ENCODE peak calls at places on chromosomes 1 and 21, in six cellular contexts. One of them, this sample, is unnamed. For H3K9me3 and H3K36me3, the result is how much of the 10 kb centered on the place peaks cover.

GRCh38 chr1:15696956-15697521 is 12.9 kb downstream of the PLEKHM2 start:
- DNase-seq in A673: no peak
- DNase-seq in sigmoid colon: no peak
- DNase-seq in tibial artery: no peak
- DNase-seq in astrocyte: no peak
- DNase-seq in body of pancreas: peak
- DNase-seq in this sample: no peak

GRCh38 chr1:89598450-89599331 is 34.2 kb upstream of the LRRC8C start:
- DNase-seq in body of pancreas: no peak
- DNase-seq in astrocyte: no peak
- DNase-seq in tibial artery: no peak
- DNase-seq in A673: peak
- DNase-seq in sigmoid colon: no peak
- DNase-seq in this sample: no peak

GRCh38 chr1:67371681-67372080 is 58.5 kb downstream of the SERBP1 start:
- DNase-seq in body of pancreas: no peak
- DNase-seq in sigmoid colon: no peak
- DNase-seq in astrocyte: peak
- DNase-seq in A673: no peak
- DNase-seq in tibial artery: no peak
- DNase-seq in this sample: no peak

GRCh38 chr1:241079018-241079417 is 278.0 kb downstream of the RGS7 start:
- DNase-seq in astrocyte: no peak
- DNase-seq in tibial artery: no peak
- DNase-seq in sigmoid colon: no peak
- DNase-seq in body of pancreas: no peak
- DNase-seq in A673: no peak
- DNase-seq in this sample: no peak

GRCh38 chr1:100971021-100971420 is 54.6 kb downstream of the DPH5 start:
- DNase-seq in body of pancreas: no peak
- DNase-seq in astrocyte: no peak
- DNase-seq in tibial artery: no peak
- DNase-seq in A673: no peak
- DNase-seq in sigmoid colon: no peak
- DNase-seq in this sample: no peak

GRCh38 chr1:61120307-61120840 is 38.0 kb downstream of the NFIA start:
- DNase-seq in sigmoid colon: no peak
- DNase-seq in body of pancreas: no peak
- DNase-seq in A673: no peak
- DNase-seq in tibial artery: no peak
- DNase-seq in astrocyte: no peak
- DNase-seq in this sample: no peak

GRCh38 chr1:173856903-173857302 is 10.9 kb downstream of the GAS5 start:
- DNase-seq in A673: no peak
- DNase-seq in body of pancreas: no peak
- DNase-seq in astrocyte: no peak
- DNase-seq in sigmoid colon: no peak
- DNase-seq in tibial artery: no peak
- DNase-seq in this sample: no peak

GRCh38 chr21:44292812-44293195 is 7.0 kb upstream of the PFKL start:
- DNase-seq in A673: no peak
- DNase-seq in tibial artery: no peak
- DNase-seq in astrocyte: no peak
- DNase-seq in sigmoid colon: no peak
- DNase-seq in body of pancreas: no peak
- DNase-seq in this sample: no peak

GRCh38 chr1:167342846-167343245 is 122.2 kb downstream of the POU2F1 start:
- DNase-seq in tibial artery: no peak
- DNase-seq in A673: no peak
- DNase-seq in body of pancreas: no peak
- DNase-seq in astrocyte: no peak
- DNase-seq in sigmoid colon: no peak
- DNase-seq in this sample: no peak

DNA sequence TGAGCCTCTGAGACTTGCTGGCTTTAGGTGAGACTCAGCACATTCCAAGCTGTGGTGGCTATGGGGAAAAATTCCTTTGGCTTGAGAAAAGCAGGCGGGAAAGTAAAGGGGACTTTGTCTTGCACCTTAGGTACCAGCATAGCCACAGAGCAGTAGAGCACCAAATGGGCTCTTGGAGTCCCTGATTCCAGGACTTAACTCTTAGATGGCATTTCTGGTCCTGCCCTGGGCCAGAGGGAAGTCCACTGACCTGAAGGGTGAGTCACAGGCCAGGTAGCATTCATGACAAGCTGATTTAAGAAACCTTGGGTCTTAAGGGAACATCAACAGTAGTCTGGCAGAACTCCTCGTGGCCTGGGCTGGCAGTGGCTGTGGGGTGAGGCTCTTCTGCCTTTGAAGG is 344.7 kb downstream of the DUSP10 start:
- DNase-seq in A673: no peak
- DNase-seq in sigmoid colon: no peak
- DNase-seq in tibial artery: no peak
- DNase-seq in astrocyte: no peak
- DNase-seq in body of pancreas: no peak
- DNase-seq in this sample: no peak
- H3K9me3 ChIP-seq in A673: under half
- H3K9me3 ChIP-seq in sigmoid colon: under half
- H3K9me3 ChIP-seq in tibial artery: under half
- H3K9me3 ChIP-seq in astrocyte: under half
- H3K9me3 ChIP-seq in body of pancreas: under half
- H3K9me3 ChIP-seq in this sample: under half

GRCh38 chr1:226880372-226881287 is 10.2 kb downstream of the PSEN2 start:
- DNase-seq in tibial artery: peak
- DNase-seq in astrocyte: no peak
- DNase-seq in body of pancreas: no peak
- DNase-seq in A673: no peak
- DNase-seq in sigmoid colon: no peak
- DNase-seq in this sample: no peak
- H3K36me3 ChIP-seq in tibial artery: half or more
- H3K36me3 ChIP-seq in astrocyte: under half
- H3K36me3 ChIP-seq in body of pancreas: under half
- H3K36me3 ChIP-seq in A673: under half
- H3K36me3 ChIP-seq in sigmoid colon: under half
- H3K36me3 ChIP-seq in this sample: under half

GRCh38 chr1:118370861-118371260 is 185.8 kb upstream of the SPAG17 start:
- DNase-seq in astrocyte: no peak
- DNase-seq in sigmoid colon: no peak
- DNase-seq in A673: no peak
- DNase-seq in tibial artery: no peak
- DNase-seq in body of pancreas: no peak
- DNase-seq in this sample: no peak
- H3K9me3 ChIP-seq in astrocyte: under half
- H3K9me3 ChIP-seq in sigmoid colon: under half
- H3K9me3 ChIP-seq in A673: under half
- H3K9me3 ChIP-seq in tibial artery: under half
- H3K9me3 ChIP-seq in body of pancreas: under half
- H3K9me3 ChIP-seq in this sample: under half

GRCh38 chr1:211024901-211025300 is 109.0 kb downstream of the KCNH1 start:
- DNase-seq in tibial artery: no peak
- DNase-seq in body of pancreas: no peak
- DNase-seq in sigmoid colon: no peak
- DNase-seq in A673: no peak
- DNase-seq in astrocyte: no peak
- DNase-seq in this sample: no peak

GRCh38 chr1:211017066-211017691 is 116.8 kb downstream of the KCNH1 start:
- DNase-seq in astrocyte: peak
- DNase-seq in sigmoid colon: no peak
- DNase-seq in A673: no peak
- DNase-seq in body of pancreas: no peak
- DNase-seq in tibial artery: no peak
- DNase-seq in this sample: no peak

GRCh38 chr1:211013346-211014240 is 120.4 kb downstream of the KCNH1 start:
- DNase-seq in A673: no peak
- DNase-seq in tibial artery: no peak
- DNase-seq in body of pancreas: no peak
- DNase-seq in sigmoid colon: no peak
- DNase-seq in astrocyte: no peak
- DNase-seq in this sample: peak

GRCh38 chr1:211018690-211019089 is 115.3 kb downstream of the KCNH1 start:
- DNase-seq in astrocyte: no peak
- DNase-seq in sigmoid colon: no peak
- DNase-seq in body of pancreas: no peak
- DNase-seq in A673: no peak
- DNase-seq in tibial artery: no peak
- DNase-seq in this sample: no peak

GRCh38 chr1:211019266-211019665 is 114.7 kb downstream of the KCNH1 start:
- DNase-seq in body of pancreas: no peak
- DNase-seq in sigmoid colon: no peak
- DNase-seq in tibial artery: no peak
- DNase-seq in A673: no peak
- DNase-seq in astrocyte: no peak
- DNase-seq in this sample: no peak
- H3K36me3 ChIP-seq in body of pancreas: under half
- H3K36me3 ChIP-seq in sigmoid colon: under half
- H3K36me3 ChIP-seq in tibial artery: under half
- H3K36me3 ChIP-seq in A673: under half
- H3K36me3 ChIP-seq in astrocyte: under half
- H3K36me3 ChIP-seq in this sample: under half

GRCh38 chr21:27168084-27168483 is 201.2 kb upstream of the ADAMTS5 start:
- DNase-seq in tibial artery: no peak
- DNase-seq in A673: no peak
- DNase-seq in astrocyte: no peak
- DNase-seq in body of pancreas: no peak
- DNase-seq in sigmoid colon: no peak
- DNase-seq in this sample: no peak

GRCh38 chr21:27173052-27173451 is 206.2 kb upstream of the ADAMTS5 start:
- DNase-seq in sigmoid colon: no peak
- DNase-seq in A673: no peak
- DNase-seq in body of pancreas: no peak
- DNase-seq in tibial artery: no peak
- DNase-seq in astrocyte: no peak
- DNase-seq in this sample: no peak

DNA sequence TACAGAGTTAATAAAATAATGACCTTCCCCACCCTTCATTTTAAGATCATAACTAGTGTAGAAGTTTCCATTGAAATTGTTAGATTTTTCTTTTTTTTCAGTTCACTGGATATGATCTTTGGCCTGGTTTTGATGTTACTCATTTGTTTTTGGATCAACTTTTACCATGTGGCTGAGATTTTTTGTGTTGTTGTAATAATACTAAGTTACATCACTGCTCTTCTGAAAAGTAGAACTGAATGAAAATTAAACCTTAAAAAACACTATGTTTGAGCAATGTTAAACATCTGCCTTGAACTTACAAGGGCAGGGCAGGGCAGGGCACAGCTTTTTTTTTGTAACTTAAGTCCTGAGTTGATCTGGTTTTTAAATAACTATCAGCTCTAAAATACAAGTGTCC is 204.8 kb upstream of the ADAMTS5 start:
- DNase-seq in body of pancreas: no peak
- DNase-seq in sigmoid colon: no peak
- DNase-seq in A673: no peak
- DNase-seq in tibial artery: no peak
- DNase-seq in astrocyte: no peak
- DNase-seq in this sample: no peak
- H3K9me3 ChIP-seq in body of pancreas: under half
- H3K9me3 ChIP-seq in sigmoid colon: under half
- H3K9me3 ChIP-seq in A673: under half
- H3K9me3 ChIP-seq in tibial artery: under half
- H3K9me3 ChIP-seq in astrocyte: under half
- H3K9me3 ChIP-seq in this sample: under half

GRCh38 chr1:158716335-158716734 is 4.2 kb downstream of the OR6K3 start:
- DNase-seq in body of pancreas: no peak
- DNase-seq in A673: no peak
- DNase-seq in tibial artery: no peak
- DNase-seq in sigmoid colon: no peak
- DNase-seq in astrocyte: no peak
- DNase-seq in this sample: no peak

GRCh38 chr1:158719664-158720063 is 856 bp downstream of the OR6K3 start:
- DNase-seq in tibial artery: no peak
- DNase-seq in A673: no peak
- DNase-seq in sigmoid colon: no peak
- DNase-seq in body of pancreas: no peak
- DNase-seq in astrocyte: no peak
- DNase-seq in this sample: no peak

GRCh38 chr1:158711098-158711497 is 9.4 kb downstream of the OR6K3 start:
- DNase-seq in astrocyte: no peak
- DNase-seq in sigmoid colon: no peak
- DNase-seq in A673: no peak
- DNase-seq in body of pancreas: no peak
- DNase-seq in tibial artery: no peak
- DNase-seq in this sample: no peak

GRCh38 chr1:158717344-158717743 is 3.2 kb downstream of the OR6K3 start:
- DNase-seq in body of pancreas: no peak
- DNase-seq in sigmoid colon: no peak
- DNase-seq in tibial artery: no peak
- DNase-seq in astrocyte: no peak
- DNase-seq in A673: no peak
- DNase-seq in this sample: no peak

GRCh38 chr1:158714754-158715153 is 5.8 kb downstream of the OR6K3 start:
- DNase-seq in tibial artery: no peak
- DNase-seq in body of pancreas: no peak
- DNase-seq in A673: no peak
- DNase-seq in astrocyte: no peak
- DNase-seq in sigmoid colon: no peak
- DNase-seq in this sample: no peak
- H3K36me3 ChIP-seq in tibial artery: under half
- H3K36me3 ChIP-seq in body of pancreas: under half
- H3K36me3 ChIP-seq in A673: under half
- H3K36me3 ChIP-seq in astrocyte: under half
- H3K36me3 ChIP-seq in sigmoid colon: under half
- H3K36me3 ChIP-seq in this sample: under half